ENCODE peak calls at places on chromosomes 7 and 10, in seven cellular contexts. L is transverse colon, K is PC-3, Q is stomach, A is right atrium auricular region, Z is upper lobe of right lung, Y is left lung. W is an unnamed sample.

GRCh38 chr7:90701021-90701420 is 104.9 kb downstream of the CDK14 start:
- DNase-seq in L (no peak), K (no peak), Q (no peak), A (no peak), Z (no peak), Y (no peak), W (no peak)

GRCh38 chr7:85682819-85683218 is 496.0 kb upstream of the SEMA3D start:
- DNase-seq in L (no peak), K (no peak), Q (no peak), A (no peak), Z (no peak), Y (no peak), W (no peak)

GRCh38 chr7:66529889-66530615 is 98.6 kb upstream of the KCTD7 start:
- DNase-seq in L (no peak), K (no peak), Q (no peak), A (no peak), Z (no peak), Y (no peak), W (no peak)

GRCh38 chr7:2500701-2501100 is 18.9 kb upstream of the LFNG start:
- DNase-seq in L (no peak), K (no peak), Q (no peak), A (no peak), Z (no peak), Y (no peak), W (no peak)

GRCh38 chr10:110859947-110860376 is 11.8 kb upstream of the PDCD4 start:
- DNase-seq in L (no peak), K (no peak), Q (no peak), A (peak; percentile 63), Z (no peak), Y (no peak), W (no peak)

GRCh38 chr10:47409171-47409865 is 25.2 kb upstream of the ZNF488 start:
- DNase-seq in L (no peak), K (no peak), Q (no peak), A (no peak), Z (no peak), Y (peak; percentile 52), W (peak; percentile 71)

GRCh38 chr7:70000747-70001348 is 402.6 kb downstream of the AUTS2 start:
- DNase-seq in L (no peak), K (no peak), Q (no peak), A (no peak), Z (no peak), Y (no peak), W (no peak)

GRCh38 chr10:16967000-16967865 is 150.0 kb upstream of the RSU1 start:
- DNase-seq in L (no peak), K (peak; percentile 27), Q (no peak), A (no peak), Z (no peak), Y (no peak), W (no peak)

GRCh38 chr10:30111340-30111980 is 52.1 kb upstream of the JCAD start:
- DNase-seq in L (no peak), K (peak; percentile 91), Q (no peak), A (no peak), Z (no peak), Y (no peak), W (no peak)

GRCh38 chr7:36734731-36735130 is 10.4 kb upstream of the AOAH start:
- DNase-seq in L (no peak), K (no peak), Q (no peak), A (no peak), Z (no peak), Y (no peak), W (no peak)

GRCh38 chr10:63376560-63377304 is 89.0 kb downstream of the JMJD1C start:
- DNase-seq in L (no peak), K (peak; percentile 90), Q (no peak), A (no peak), Z (no peak), Y (no peak), W (no peak)

GRCh38 chr7:33725641-33726040 is 179.7 kb upstream of the BMPER start:
- DNase-seq in L (no peak), K (no peak), Q (no peak), A (no peak), Z (no peak), Y (no peak), W (no peak)

GRCh38 chr7:139860090-139860773 is 31.2 kb downstream of the TBXAS1 start:
- DNase-seq in L (peak; percentile 39), K (no peak), Q (no peak), A (peak; percentile 60), Z (peak; percentile 76), Y (peak; percentile 89), W (no peak)

GRCh38 chr7:107703872-107704271 is 40.1 kb upstream of the CBLL1 start:
- DNase-seq in L (no peak), K (no peak), Q (no peak), A (no peak), Z (no peak), Y (no peak), W (no peak)

GRCh38 chr10:104486803-104487202 is 133.2 kb downstream of the CFAP58 start:
- DNase-seq in L (no peak), K (no peak), Q (no peak), A (no peak), Z (no peak), Y (no peak), W (no peak)

GRCh38 chr10:132193907-132194552 is 7.3 kb downstream of the DPYSL4 start:
- DNase-seq in L (no peak), K (no peak), Q (no peak), A (no peak), Z (no peak), Y (no peak), W (peak; percentile 54)

GRCh38 chr7:118185163-118185860 is 1.3 kb downstream of the LSM8 start:
- DNase-seq in L (no peak), K (no peak), Q (no peak), A (no peak), Z (no peak), Y (no peak), W (no peak)

GRCh38 chr7:134992626-134993179 is 6.4 kb downstream of the AGBL3 start:
- DNase-seq in L (no peak), K (no peak), Q (no peak), A (no peak), Z (no peak), Y (no peak), W (no peak)

GRCh38 chr10:93816123-93816747 is 58.5 kb downstream of the LGI1 start:
- DNase-seq in L (peak; percentile 72), K (peak; percentile 71), Q (peak; percentile 63), A (peak; percentile 84), Z (peak; percentile 78), Y (peak; percentile 80), W (peak; percentile 72)

GRCh38 chr7:113892818-113893217 is 26.0 kb downstream of the PPP1R3A start:
- DNase-seq in L (no peak), K (no peak), Q (no peak), A (no peak), Z (no peak), Y (no peak), W (no peak)

GRCh38 chr10:22321156-22321711 is 335 bp downstream of the BMI1 start:
- DNase-seq in L (peak; percentile 61), K (peak; percentile 70), Q (peak; percentile 57), A (peak; percentile 64), Z (peak; percentile 87), Y (peak; percentile 91), W (peak; percentile 89)

GRCh38 chr10:103673616-103674015 is 180.1 kb downstream of the NEURL1 start:
- DNase-seq in L (no peak), K (no peak), Q (no peak), A (no peak), Z (no peak), Y (no peak), W (no peak)

GRCh38 chr7:126450269-126450671 is 802.5 kb downstream of the GRM8 start:
- DNase-seq in L (no peak), K (no peak), Q (no peak), A (no peak), Z (no peak), Y (no peak), W (no peak)

DNA sequence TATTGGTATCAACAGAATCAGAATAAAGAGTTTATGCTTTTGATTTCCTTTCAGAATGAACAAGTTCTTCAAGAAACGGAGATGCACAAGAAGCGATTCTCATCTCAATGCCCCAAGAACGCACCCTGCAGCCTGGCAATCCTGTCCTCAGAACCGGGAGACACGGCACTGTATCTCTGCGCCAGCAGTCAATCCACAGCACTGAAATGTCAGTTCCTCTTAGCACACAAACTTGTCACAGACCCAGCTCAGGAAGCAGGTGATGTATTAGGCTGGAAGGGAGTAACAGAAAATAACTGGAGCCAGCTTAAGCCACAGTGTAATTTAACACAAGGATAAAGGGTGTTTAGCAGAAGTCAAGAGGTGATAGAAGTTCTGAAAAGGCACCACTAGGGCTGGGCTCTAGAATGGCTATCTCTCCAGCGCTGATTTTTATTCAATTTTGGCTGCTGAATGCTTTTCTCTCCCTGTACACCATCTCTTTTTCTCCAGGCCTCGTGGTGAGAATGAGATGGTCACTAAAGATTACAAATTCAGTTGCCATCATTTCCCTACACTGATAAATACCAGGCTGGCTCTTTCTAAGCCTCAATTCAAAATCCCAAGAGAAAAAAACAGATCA is 102.9 kb upstream of the PRSS1 start:
- DNase-seq in L (no peak), K (no peak), Q (no peak), A (no peak), Z (no peak), Y (no peak), W (no peak)
- H3K4me3 ChIP-seq in L (no peak overlapping the region), K (no peak overlapping the region), Q (no peak overlapping the region), A (no peak overlapping the region), Z (no peak overlapping the region), Y (no peak overlapping the region), W (no peak overlapping the region)

GRCh38 chr7:77427996-77428603 is 12.0 kb upstream of the GSAP start:
- DNase-seq in L (peak; percentile 19), K (peak; percentile 77), Q (no peak), A (no peak), Z (no peak), Y (no peak), W (no peak)
- H3K27ac ChIP-seq in L (no peak overlapping the region), K (peak overlapping the region; percentile 94), Q (no peak overlapping the region), A (no peak overlapping the region), Z (peak overlapping the region; percentile 74), Y (peak overlapping the region; percentile 89), W (no peak overlapping the region)

DNA sequence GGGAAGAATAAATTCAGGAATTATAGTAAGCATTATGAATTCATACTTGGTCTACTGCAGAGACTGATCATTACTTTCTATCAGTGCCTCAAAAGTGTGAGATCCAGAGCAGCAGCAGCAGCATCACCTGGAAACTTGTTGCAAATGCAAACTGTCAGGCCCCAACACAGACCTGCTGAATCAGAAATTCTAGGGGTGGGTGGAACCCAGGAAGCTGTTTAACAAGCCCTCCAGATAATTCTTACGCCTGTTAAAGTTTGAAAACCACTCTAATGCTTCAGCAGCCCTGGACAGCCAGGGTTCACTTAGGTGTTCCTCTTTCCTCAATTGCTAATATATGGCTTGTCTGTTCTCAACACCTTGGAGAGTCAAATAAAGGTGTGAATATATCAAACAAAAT is 19.5 kb downstream of the CACUL1 start:
- DNase-seq in L (no peak), K (no peak), Q (no peak), A (no peak), Z (no peak), Y (no peak), W (no peak)
- H3K4me1 ChIP-seq in L (peaks cover 97% of the 10 kb centered on the region), K (peaks cover 13% of the 10 kb centered on the region), Q (peaks cover 56% of the 10 kb centered on the region), A (no peaks in the 10 kb centered on the region), Z (peaks cover 60% of the 10 kb centered on the region), Y (peaks cover 4% of the 10 kb centered on the region), W (peaks cover 6% of the 10 kb centered on the region)

GRCh38 chr10:79559726-79560125 is 481 bp downstream of the SFTPA2 start:
- DNase-seq in L (no peak), K (no peak), Q (no peak), A (no peak), Z (no peak), Y (no peak), W (no peak)

GRCh38 chr10:79561257-79561656 is 1.1 kb upstream of the SFTPA2 start:
- DNase-seq in L (no peak), K (no peak), Q (no peak), A (no peak), Z (no peak), Y (no peak), W (no peak)

GRCh38 chr10:79560160-79560709 is at the start of gene SFTPA2:
- DNase-seq in L (no peak), K (no peak), Q (no peak), A (no peak), Z (no peak), Y (no peak), W (no peak)

GRCh38 chr10:79562135-79562756 is 2.0 kb upstream of the SFTPA2 start:
- DNase-seq in L (peak; percentile 71), K (no peak), Q (peak; percentile 67), A (no peak), Z (peak; percentile 90), Y (peak; percentile 89), W (peak; percentile 66)
- H3K4me3 ChIP-seq in L (no peak overlapping the region), K (no peak overlapping the region), Q (no peak overlapping the region), A (no peak overlapping the region), Z (no peak overlapping the region), Y (no peak overlapping the region), W (no peak overlapping the region)